ENCODE peak calls at places on chromosome X, in nine cellular contexts. P is effector memory CD4-positive, alpha-beta T cell; Y is CD8-positive, alpha-beta memory T cell; M is neuronal stem cell; Z is CD4-positive, CD25-positive, alpha-beta regulatory T cell; F is tibial nerve; N is breast epithelium; V is A549; J is colonic mucosa. W is an unnamed sample. For H3K9me3, the result is how much of the 10 kb centered on the place peaks cover.

GRCh38 chrX:34978171-34978570 is 35.6 kb downstream of the FAM47B start:
- DNase-seq in P (no peak), Y (no peak), M (no peak), Z (no peak), F (no peak), N (no peak), V (no peak), J (no peak), W (no peak)

GRCh38 chrX:63050225-63050624 is 300.9 kb downstream of the SPIN4 start:
- DNase-seq in P (no peak), Y (no peak), M (no peak), Z (no peak), F (no peak), N (no peak), V (no peak), J (no peak), W (no peak)

GRCh38 chrX:357693-358471 is 28.8 kb downstream of the PPP2R3B start:
- DNase-seq in P (no peak), Y (peak), M (no peak), Z (no peak), F (no peak), N (no peak), V (no peak), J (no peak), W (no peak)

GRCh38 chrX:49269768-49270248 is at the start of gene PPP1R3F:
- DNase-seq in P (no peak), Y (no peak), M (no peak), Z (peak), F (no peak), N (no peak), V (no peak), J (no peak), W (no peak)

GRCh38 chrX:70421618-70422017 is 1.5 kb upstream of the GDPD2 start:
- DNase-seq in P (no peak), Y (no peak), M (no peak), Z (no peak), F (no peak), N (no peak), V (no peak), J (no peak), W (no peak)

GRCh38 chrX:50606300-50606950 is 135.8 kb upstream of the DGKK start:
- DNase-seq in P (no peak), Y (no peak), M (no peak), Z (no peak), F (no peak), N (no peak), V (no peak), J (no peak), W (no peak)

GRCh38 chrX:43846558-43846957 is 35.7 kb downstream of the MAOB start:
- DNase-seq in P (no peak), Y (no peak), M (no peak), Z (no peak), F (no peak), N (no peak), V (no peak), J (no peak), W (no peak)

GRCh38 chrX:66638591-66639500 is at the start of gene EDA2R:
- DNase-seq in P (no peak), Y (no peak), M (peak), Z (no peak), F (peak), N (peak), V (peak), J (peak), W (peak)

GRCh38 chrX:24838624-24839023 is 144.9 kb downstream of the POLA1 start:
- DNase-seq in P (no peak), Y (peak), M (peak), Z (no peak), F (peak), N (no peak), V (no peak), J (peak), W (no peak)

GRCh38 chrX:43685221-43685620 is 29.1 kb downstream of the MAOA start:
- DNase-seq in P (no peak), Y (no peak), M (no peak), Z (no peak), F (no peak), N (no peak), V (no peak), J (no peak), W (no peak)

GRCh38 chrX:57266871-57267270 is 19.6 kb upstream of the FAAH2 start:
- DNase-seq in P (no peak), Y (no peak), M (no peak), Z (no peak), F (no peak), N (no peak), V (no peak), J (no peak), W (no peak)

GRCh38 chrX:39203427-39203826 is 402.2 kb downstream of the MID1IP1 start:
- DNase-seq in P (no peak), Y (no peak), M (no peak), Z (no peak), F (no peak), N (no peak), V (no peak), J (peak), W (no peak)

GRCh38 chrX:39903937-39904336 is 193.8 kb downstream of the BCOR start:
- DNase-seq in P (no peak), Y (no peak), M (no peak), Z (no peak), F (no peak), N (no peak), V (peak), J (no peak), W (peak)

GRCh38 chrX:71870337-71871098 is 40.1 kb upstream of the NHSL2 start:
- DNase-seq in P (no peak), Y (no peak), M (peak), Z (no peak), F (no peak), N (no peak), V (peak), J (no peak), W (no peak)

GRCh38 chrX:39445336-39445735 is 644.1 kb downstream of the MID1IP1 start:
- DNase-seq in P (no peak), Y (no peak), M (no peak), Z (peak), F (no peak), N (no peak), V (no peak), J (peak), W (no peak)

GRCh38 chrX:41909068-41909467 is 14.3 kb downstream of the CASK start:
- DNase-seq in P (no peak), Y (peak), M (no peak), Z (no peak), F (no peak), N (no peak), V (no peak), J (no peak), W (no peak)

GRCh38 chrX:40007136-40007535 is 90.6 kb downstream of the BCOR start:
- DNase-seq in P (no peak), Y (no peak), M (no peak), Z (no peak), F (no peak), N (no peak), V (no peak), J (no peak), W (no peak)

GRCh38 chrX:3252744-3253143 is 93.7 kb downstream of the MXRA5 start:
- DNase-seq in P (no peak), Y (no peak), M (no peak), Z (no peak), F (no peak), N (no peak), V (no peak), J (no peak), W (no peak)

GRCh38 chrX:109826954-109827708 is 94.1 kb upstream of the ACSL4 start:
- DNase-seq in P (no peak), Y (no peak), M (no peak), Z (no peak), F (no peak), N (no peak), V (peak), J (no peak), W (no peak)

GRCh38 chrX:155998116-155998515 is 620 bp downstream of the IL9R start:
- DNase-seq in P (no peak), Y (no peak), M (no peak), Z (no peak), F (no peak), N (no peak), V (no peak), J (no peak), W (no peak)
- H3K9me3 ChIP-seq in P (under half), Y (under half), M (under half), Z (under half), F (under half), N (under half), V (under half), J (under half), W (under half)

GRCh38 chrX:112695494-112695893 is 15.8 kb upstream of the LHFPL1 start:
- DNase-seq in P (no peak), Y (no peak), M (no peak), Z (no peak), F (no peak), N (no peak), V (no peak), J (no peak), W (no peak)
- H3K9me3 ChIP-seq in P (under half), Y (under half), M (under half), Z (under half), F (under half), N (under half), V (under half), J (under half), W (under half)

DNA sequence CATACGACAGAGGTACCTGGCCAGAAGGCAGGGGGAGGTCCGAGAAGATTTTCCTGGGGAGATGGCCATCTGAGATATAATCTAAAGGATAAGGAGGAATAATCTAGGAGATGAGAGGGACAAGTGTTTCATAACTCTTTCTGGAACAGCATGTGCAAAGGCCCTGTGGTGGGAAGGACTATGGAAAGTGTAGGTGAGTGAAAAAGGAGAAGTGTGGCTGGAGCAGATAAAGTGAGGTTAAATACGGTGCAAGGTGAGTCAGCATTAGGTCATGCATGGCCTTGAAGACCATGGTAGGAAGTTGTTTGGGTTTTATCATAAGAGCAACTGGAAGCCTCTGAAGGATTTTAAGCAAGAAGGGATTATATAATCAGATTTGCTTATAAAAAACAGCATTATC is 34.6 kb upstream of the MTM1 start:
- DNase-seq in P (no peak), Y (no peak), M (no peak), Z (no peak), F (no peak), N (no peak), V (no peak), J (no peak), W (no peak)
- H3K9me3 ChIP-seq in P (under half), Y (under half), M (under half), Z (under half), F (under half), N (under half), V (under half), J (under half), W (under half)

GRCh38 chrX:107711521-107712041 is 64.0 kb downstream of the TSC22D3 start:
- DNase-seq in P (no peak), Y (no peak), M (no peak), Z (no peak), F (no peak), N (no peak), V (no peak), J (no peak), W (no peak)

GRCh38 chrX:107710617-107711391 is 64.8 kb downstream of the TSC22D3 start:
- DNase-seq in P (peak), Y (peak), M (peak), Z (peak), F (peak), N (peak), V (peak), J (no peak), W (no peak)

GRCh38 chrX:107713205-107714195 is 62.1 kb downstream of the TSC22D3 start:
- DNase-seq in P (peak), Y (peak), M (no peak), Z (peak), F (no peak), N (no peak), V (no peak), J (no peak), W (no peak)

GRCh38 chrX:107714196-107714811 is 61.3 kb downstream of the TSC22D3 start:
- DNase-seq in P (peak), Y (peak), M (no peak), Z (peak), F (no peak), N (no peak), V (no peak), J (no peak), W (no peak)

GRCh38 chrX:107712231-107713204 is 63.1 kb downstream of the TSC22D3 start:
- DNase-seq in P (peak), Y (peak), M (no peak), Z (peak), F (peak), N (no peak), V (no peak), J (no peak), W (no peak)
- H3K9me3 ChIP-seq in P (under half), Y (under half), M (under half), Z (under half), F (under half), N (under half), V (under half), J (under half), W (under half)